ENCODE peak calls at places on chromosomes 3 and 15, in eight cellular contexts. T, J, C, Y, W, K, L and G are unnamed samples.

GRCh38 chr3:156606729-156607128 is 51.8 kb upstream of the SSR3 start:
- DNase-seq in C (no peak), T (no peak), J (no peak), Y (no peak), L (no peak), K (no peak), W (no peak), G (peak; percentile 27)

GRCh38 chr15:34318277-34319079 is 19.1 kb downstream of the SLC12A6 start:
- DNase-seq in K (peak; percentile 30), T (peak; percentile 79), W (peak; percentile 77), Y (peak; percentile 65), L (peak; percentile 35), C (peak; percentile 31), J (peak; percentile 31), G (peak; percentile 80)

GRCh38 chr3:125163739-125164601 is 48.6 kb downstream of the SLC12A8 start:
- DNase-seq in J (no peak), W (peak; percentile 66), L (no peak), C (no peak), T (no peak), K (peak; percentile 78), Y (no peak), G (peak; percentile 61)

GRCh38 chr3:45950686-45951600 is 7.7 kb downstream of the CXCR6 start:
- DNase-seq in J (no peak), W (no peak), Y (no peak), L (no peak), C (no peak), K (no peak), T (no peak), G (no peak)

GRCh38 chr15:64810499-64811326 is 14.7 kb downstream of the PIF1 start:
- DNase-seq in Y (no peak), C (no peak), J (no peak), K (no peak), W (no peak), T (no peak), L (no peak), G (no peak)

GRCh38 chr3:14879161-14879888 is 60.6 kb downstream of the FGD5 start:
- DNase-seq in K (no peak), Y (no peak), T (peak; percentile 30), C (no peak), W (peak; percentile 18), J (no peak), L (no peak), G (peak; percentile 5)

GRCh38 chr3:160893207-160893606 is 137.2 kb downstream of the PPM1L start:
- DNase-seq in L (no peak), Y (no peak), K (no peak), T (no peak), J (no peak), W (no peak), C (no peak), G (no peak)

GRCh38 chr3:52237659-52238172 is 1.2 kb downstream of the TWF2 start:
- DNase-seq in Y (no peak), W (peak; percentile 85), C (no peak), T (peak; percentile 86), K (no peak), L (no peak), J (no peak), G (peak; percentile 87)

GRCh38 chr15:31357148-31357547 is 30.5 kb downstream of the KLF13 start:
- DNase-seq in T (no peak), Y (no peak), W (no peak), K (no peak), C (no peak), L (no peak), J (no peak), G (no peak)

GRCh38 chr3:33758874-33759273 is 39.6 kb upstream of the PDCD6IP start:
- DNase-seq in J (no peak), C (no peak), K (no peak), Y (no peak), L (no peak), W (no peak), T (no peak), G (no peak)

GRCh38 chr15:57079446-57079845 is 161.0 kb downstream of the TCF12 start:
- DNase-seq in J (no peak), K (no peak), L (no peak), W (no peak), C (no peak), Y (no peak), T (no peak), G (peak; percentile 36)

GRCh38 chr15:77312523-77312922 is 107.4 kb downstream of the PEAK1 start:
- DNase-seq in J (no peak), W (peak; percentile 74), T (no peak), L (no peak), K (no peak), C (no peak), Y (no peak), G (no peak)

GRCh38 chr15:41241251-41241964 is 10.3 kb downstream of the CHP1 start:
- DNase-seq in Y (no peak), T (peak; percentile 59), K (peak; percentile 29), C (peak; percentile 91), L (no peak), J (peak; percentile 63), W (peak; percentile 4), G (no peak)

GRCh38 chr3:100169186-100169585 is 54.9 kb upstream of the FILIP1L start:
- DNase-seq in W (no peak), J (no peak), Y (no peak), L (no peak), C (no peak), K (no peak), T (peak; percentile 72), G (no peak)

GRCh38 chr3:124033360-124034015 is 41.6 kb upstream of the ROPN1 start:
- DNase-seq in Y (peak; percentile 76), K (peak; percentile 37), J (no peak), C (no peak), T (no peak), W (no peak), L (no peak), G (no peak)

GRCh38 chr15:39623550-39623931 is 42.7 kb downstream of the THBS1 start:
- DNase-seq in T (no peak), L (no peak), J (no peak), K (no peak), W (no peak), C (no peak), Y (no peak), G (no peak)

GRCh38 chr15:73081321-73081958 is 29.2 kb downstream of the NEO1 start:
- DNase-seq in J (peak; percentile 1), T (no peak), W (peak; percentile 84), L (no peak), Y (no peak), K (no peak), C (peak; percentile 66), G (peak; percentile 78)

GRCh38 chr15:81504170-81504905 is 130.3 kb upstream of the TMC3 start:
- DNase-seq in C (no peak), K (no peak), T (no peak), W (peak; percentile 78), J (no peak), L (no peak), Y (no peak), G (peak; percentile 41)

GRCh38 chr3:64440498-64440897 is 215.2 kb upstream of the PRICKLE2 start:
- DNase-seq in L (no peak), J (no peak), T (peak; percentile 35), Y (no peak), W (peak; percentile 92), C (no peak), K (no peak), G (peak; percentile 91)